ENCODE peak calls at places on chromosomes 11 and 22, in five cellular contexts. S is activated CD4-positive, alpha-beta T cell treated with anti-CD3 and anti-CD28 coated beads, Interleukin-2, amount 50 U/mL, for 1 hour; V is stimulated activated CD4-positive, alpha-beta T cell treated with anti-CD3 and anti-CD28 coated beads, Interleukin-12 subunit alpha, Interleukin-12 subunit beta, amount 100 ng/mL, for 48 hours; U is iPS-NIHi11; R is head of caudate nucleus. A is an unnamed sample.

GRCh38 chr11:92569717-92570116 is 345.1 kb downstream of the FAT3 start:
- DNase-seq in U (no peak), S (no peak), R (no peak), V (no peak), A (no peak)

GRCh38 chr22:46596032-46596441 is 24.1 kb upstream of the GRAMD4 start:
- DNase-seq in V (no peak), S (no peak), U (no peak), R (no peak), A (no peak)

GRCh38 chr22:47618611-47619010 is 856.2 kb downstream of the TBC1D22A start:
- DNase-seq in U (no peak), R (no peak), V (no peak), S (no peak), A (no peak)

GRCh38 chr11:3161309-3161708 is 3.8 kb downstream of the OSBPL5 start:
- DNase-seq in R (no peak), U (no peak), V (no peak), S (no peak), A (peak)

GRCh38 chr11:134585666-134586285 is 173.7 kb upstream of the B3GAT1 start:
- DNase-seq in U (no peak), R (no peak), S (no peak), V (no peak), A (no peak)

GRCh38 chr11:17927643-17928343 is 85.1 kb downstream of the SERGEF start:
- DNase-seq in V (no peak), S (no peak), R (no peak), U (no peak), A (no peak)

GRCh38 chr11:87428266-87428665 is 390.5 kb downstream of the TMEM135 start:
- DNase-seq in V (no peak), U (no peak), S (no peak), R (no peak), A (no peak)

GRCh38 chr11:59173080-59173963 is 1.4 kb downstream of the DTX4 start:
- DNase-seq in U (peak), R (peak), S (no peak), V (no peak), A (peak)

GRCh38 chr22:34851918-34852662 is 213.9 kb upstream of the ISX start:
- DNase-seq in S (no peak), U (no peak), R (no peak), V (no peak), A (no peak)

GRCh38 chr22:49965291-49966040 is 4.9 kb downstream of the PIM3 start:
- DNase-seq in R (peak), U (peak), S (no peak), V (no peak), A (peak)

GRCh38 chr22:37854946-37855345 is 5.7 kb downstream of the EIF3L start:
- DNase-seq in R (no peak), U (no peak), S (no peak), V (no peak), A (no peak)

GRCh38 chr22:44357962-44358553 is 45.3 kb upstream of the SHISAL1 start:
- DNase-seq in R (no peak), V (no peak), S (no peak), U (no peak), A (no peak)

GRCh38 chr22:49368976-49369725 is 458.5 kb downstream of the BRD1 start:
- DNase-seq in U (no peak), V (no peak), R (peak), S (no peak), A (peak)

GRCh38 chr11:35629511-35629910 is 11.3 kb downstream of the FJX1 start:
- DNase-seq in U (no peak), R (no peak), S (no peak), V (no peak), A (no peak)

GRCh38 chr11:94025695-94026394 is 4.7 kb downstream of the HEPHL1 start:
- DNase-seq in V (no peak), S (no peak), U (no peak), R (no peak), A (no peak)

GRCh38 chr11:3049430-3050243 is 7.6 kb downstream of the CARS1 start:
- DNase-seq in S (peak), V (peak), U (peak), R (peak), A (peak)

GRCh38 chr11:44579172-44579804 is 13.8 kb downstream of the CD82 start:
- DNase-seq in R (no peak), U (no peak), V (no peak), S (no peak), A (no peak)

GRCh38 chr11:92226331-92227232 is 2.0 kb downstream of the FAT3 start:
- DNase-seq in S (no peak), U (peak), R (peak), V (no peak), A (no peak)

GRCh38 chr11:27694992-27695391 is 5.3 kb downstream of the BDNF start:
- DNase-seq in S (no peak), V (no peak), U (no peak), R (no peak), A (no peak)

GRCh38 chr11:63573881-63574855 is 11.0 kb upstream of the PLAAT2 start:
- DNase-seq in R (no peak), S (no peak), V (no peak), U (no peak), A (peak)

GRCh38 chr11:28100665-28101064 is 7.3 kb downstream of the KIF18A start:
- DNase-seq in R (no peak), V (no peak), S (no peak), U (no peak), A (no peak)

GRCh38 chr11:44626645-44627044 is 61.2 kb downstream of the CD82 start:
- DNase-seq in S (no peak), V (no peak), R (no peak), U (no peak), A (no peak)

GRCh38 chr11:132803436-132803835 is 728.9 kb downstream of the OPCML start:
- DNase-seq in S (no peak), V (no peak), R (no peak), U (no peak), A (no peak)

GRCh38 chr22:43241699-43242386 is 54.9 kb upstream of the TTLL12 start:
- DNase-seq in U (no peak), R (no peak), V (no peak), S (no peak), A (no peak)

GRCh38 chr22:17742528-17742902 is 31.8 kb downstream of the BID start:
- DNase-seq in U (peak), R (peak), V (peak), S (peak), A (peak)

A was measured in Peyer's patch.